ENCODE peak calls at places on chromosomes 6 and 20, in four cellular contexts. O is stimulated activated CD4-positive, alpha-beta T cell treated with anti-CD3 and anti-CD28 coated beads, Interleukin-1b, Interleukin-23, amount 100 ng/mL, for 1 hour; F is activated naive CD8-positive, alpha-beta T cell treated with anti-CD3 and anti-CD28 coated beads for 36 hours; Z is HCEC 1CT. B is an unnamed sample.

GRCh38 chr20:19828233-19828632 is 70.2 kb downstream of the RIN2 start:
- DNase-seq in O (no peak), Z (no peak), F (peak), B (peak)

GRCh38 chr6:158648682-158649131 is 1.1 kb upstream of the SYTL3 start:
- DNase-seq in O (no peak), Z (peak), F (peak), B (no peak)

GRCh38 chr6:147624946-147625515 is 116.5 kb downstream of the SAMD5 start:
- DNase-seq in Z (no peak), F (no peak), O (no peak), B (no peak)

GRCh38 chr20:56974499-56975250 is 291.8 kb downstream of the BMP7 start:
- DNase-seq in Z (no peak), F (peak), O (no peak), B (no peak)

GRCh38 chr20:64058536-64058935 is 4.5 kb upstream of the TCEA2 start:
- DNase-seq in Z (peak), O (no peak), F (no peak), B (no peak)

GRCh38 chr20:5643936-5644335 is 106.3 kb upstream of the SHLD1 start:
- DNase-seq in Z (no peak), F (no peak), O (no peak), B (no peak)

GRCh38 chr6:38417521-38417920 is 222.2 kb downstream of the BTBD9 start:
- DNase-seq in Z (peak), O (no peak), F (no peak), B (no peak)

GRCh38 chr6:148969679-148970078 is 222.8 kb downstream of the UST start:
- DNase-seq in Z (no peak), F (no peak), O (no peak), B (no peak)

GRCh38 chr6:41650120-41650519 is 11.9 kb downstream of the MDFI start:
- DNase-seq in O (no peak), Z (no peak), F (no peak), B (no peak)

GRCh38 chr6:117495873-117496272 is 13.4 kb downstream of the DCBLD1 start:
- DNase-seq in Z (peak), O (no peak), F (no peak), B (no peak)

GRCh38 chr6:170516783-170517616 is 36.1 kb downstream of the PSMB1 start:
- DNase-seq in O (no peak), F (peak), Z (peak), B (no peak)

GRCh38 chr20:21433329-21433890 is 36.1 kb upstream of the NKX2-4 start:
- DNase-seq in Z (peak), O (no peak), F (no peak), B (no peak)

GRCh38 chr6:82908661-82909060 is 157.0 kb downstream of the UBE3D start:
- DNase-seq in Z (no peak), F (no peak), O (no peak), B (no peak)

GRCh38 chr20:8798505-8798904 is 270.4 kb upstream of the PLCB4 start:
- DNase-seq in O (no peak), Z (no peak), F (no peak), B (no peak)

GRCh38 chr6:3516094-3516493 is 59.2 kb upstream of the SLC22A23 start:
- DNase-seq in Z (peak), O (no peak), F (no peak), B (no peak)

GRCh38 chr6:15444081-15444731 is 198.3 kb downstream of the JARID2 start:
- DNase-seq in Z (no peak), O (no peak), F (no peak), B (no peak)

GRCh38 chr6:169172435-169172834 is 81.2 kb downstream of the THBS2 start:
- DNase-seq in O (no peak), F (no peak), Z (peak), B (no peak)

GRCh38 chr20:61808497-61808896 is 257.2 kb downstream of the TAF4 start:
- DNase-seq in Z (no peak), F (no peak), O (no peak), B (no peak)

GRCh38 chr6:21454262-21454661 is 139.3 kb upstream of the SOX4 start:
- DNase-seq in O (no peak), Z (no peak), F (no peak), B (no peak)

GRCh38 chr6:170166511-170167122 is 124.3 kb downstream of the DLL1 start:
- DNase-seq in O (no peak), F (no peak), Z (no peak), B (no peak)

GRCh38 chr6:2216794-2217383 is 28.5 kb downstream of the GMDS start:
- DNase-seq in Z (no peak), O (no peak), F (no peak), B (no peak)

GRCh38 chr6:111761783-111762312 is 111.4 kb downstream of the FYN start:
- DNase-seq in Z (no peak), O (no peak), F (peak), B (no peak)

GRCh38 chr20:54433653-54434052 is 41.7 kb upstream of the DOK5 start:
- DNase-seq in F (no peak), O (no peak), Z (no peak), B (no peak)

GRCh38 chr6:23394699-23395098 is 731.3 kb upstream of the NRSN1 start:
- DNase-seq in Z (peak), F (no peak), O (no peak), B (no peak)

GRCh38 chr6:152096863-152097496 is 289.5 kb downstream of the ESR1 start:
- DNase-seq in F (no peak), Z (peak), O (no peak), B (no peak)

GRCh38 chr6:95515975-95516374 is 61.4 kb upstream of the MANEA start:
- DNase-seq in O (no peak), Z (no peak), F (no peak), B (no peak)

GRCh38 chr6:110325197-110325596 is 33.0 kb downstream of the METTL24 start:
- DNase-seq in O (no peak), F (no peak), Z (peak), B (no peak)

GRCh38 chr6:109025639-109026038 is 69.0 kb downstream of the SESN1 start:
- DNase-seq in F (no peak), O (no peak), Z (no peak), B (no peak)

GRCh38 chr6:15062311-15063252 is 183.3 kb upstream of the JARID2 start:
- DNase-seq in Z (peak), O (no peak), F (no peak), B (no peak)

GRCh38 chr6:11197175-11197535 is 35.3 kb downstream of the NEDD9 start:
- DNase-seq in O (no peak), F (no peak), Z (peak), B (no peak)

B was measured in NCI-H2227 treated with DMSO at 0.1 percent for 48 hours.